ENCODE peak calls at places on chromosomes 1 and 21, in four cellular contexts. One of them, this sample, is unnamed.
A peak's percentile ranks its signal among the peaks of the same experiment; 100 is the strongest.

GRCh38 chr1:47840791-47841190 is 156.4 kb downstream of the TRABD2B start:
- DNase-seq in HEK293T: no peak
- DNase-seq in WTC11: no peak
- DNase-seq in HepG2: peak; percentile 85
- DNase-seq in this sample: no peak

GRCh38 chr1:244048566-244049141 is 2.4 kb upstream of the ZBTB18 start:
- DNase-seq in HEK293T: no peak
- DNase-seq in WTC11: peak; percentile 51
- DNase-seq in HepG2: no peak
- DNase-seq in this sample: no peak

GRCh38 chr1:183279835-183280234 is 93.8 kb downstream of the LAMC2 start:
- DNase-seq in HEK293T: no peak
- DNase-seq in WTC11: no peak
- DNase-seq in HepG2: peak; percentile 9
- DNase-seq in this sample: no peak

GRCh38 chr1:150083907-150084306 is 16.3 kb downstream of the VPS45 start:
- DNase-seq in HEK293T: no peak
- DNase-seq in WTC11: no peak
- DNase-seq in HepG2: no peak
- DNase-seq in this sample: no peak

GRCh38 chr1:156926175-156926574 is 5.7 kb downstream of the LRRC71 start:
- DNase-seq in HEK293T: no peak
- DNase-seq in WTC11: no peak
- DNase-seq in HepG2: no peak
- DNase-seq in this sample: peak; percentile 76

GRCh38 chr1:12613180-12613579 is 4.8 kb downstream of the DHRS3 start:
- DNase-seq in HEK293T: no peak
- DNase-seq in WTC11: no peak
- DNase-seq in HepG2: no peak
- DNase-seq in this sample: no peak

GRCh38 chr1:25484533-25484932 is 53.8 kb downstream of the MACO1 start:
- DNase-seq in HEK293T: no peak
- DNase-seq in WTC11: no peak
- DNase-seq in HepG2: no peak
- DNase-seq in this sample: no peak

GRCh38 chr1:184788970-184789369 is 34.3 kb upstream of the EDEM3 start:
- DNase-seq in HEK293T: no peak
- DNase-seq in WTC11: no peak
- DNase-seq in HepG2: no peak
- DNase-seq in this sample: no peak

GRCh38 chr1:12615916-12616708 is 1.9 kb downstream of the DHRS3 start:
- DNase-seq in HEK293T: no peak
- DNase-seq in WTC11: peak; percentile 65
- DNase-seq in HepG2: peak; percentile 97
- DNase-seq in this sample: peak; percentile 61

GRCh38 chr1:77308889-77309621 is 27.2 kb downstream of the AK5 start:
- DNase-seq in HEK293T: no peak
- DNase-seq in WTC11: no peak
- DNase-seq in HepG2: no peak
- DNase-seq in this sample: no peak

GRCh38 chr1:24896596-24897262 is 33.3 kb downstream of the RUNX3 start:
- DNase-seq in HEK293T: no peak
- DNase-seq in WTC11: no peak
- DNase-seq in HepG2: no peak
- DNase-seq in this sample: no peak

GRCh38 chr1:223832637-223832943 is 13.2 kb downstream of the TP53BP2 start:
- DNase-seq in HEK293T: no peak
- DNase-seq in WTC11: no peak
- DNase-seq in HepG2: no peak
- DNase-seq in this sample: no peak

GRCh38 chr21:8991968-8992621 is 1529.3 kb upstream of the TPTE start:
- DNase-seq in HEK293T: no peak
- DNase-seq in WTC11: no peak
- DNase-seq in HepG2: no peak
- DNase-seq in this sample: peak; percentile 15

GRCh38 chr1:175137369-175137768 is 55.2 kb downstream of the KIAA0040 start:
- DNase-seq in HEK293T: no peak
- DNase-seq in WTC11: no peak
- DNase-seq in HepG2: no peak
- DNase-seq in this sample: no peak

GRCh38 chr21:41066086-41066938 is 101.6 kb upstream of the BACE2 start:
- DNase-seq in HEK293T: no peak
- DNase-seq in WTC11: no peak
- DNase-seq in HepG2: no peak
- DNase-seq in this sample: no peak

GRCh38 chr1:36161656-36162531 is 5.9 kb downstream of the MAP7D1 start:
- DNase-seq in HEK293T: no peak
- DNase-seq in WTC11: no peak
- DNase-seq in HepG2: no peak
- DNase-seq in this sample: peak; percentile 58

GRCh38 chr1:36182734-36183133 is 26.8 kb downstream of the MAP7D1 start:
- DNase-seq in HEK293T: no peak
- DNase-seq in WTC11: peak; percentile 33
- DNase-seq in HepG2: no peak
- DNase-seq in this sample: no peak

GRCh38 chr1:143667730-143668129 is 304.1 kb downstream of the FAM72C start:
- DNase-seq in HEK293T: no peak
- DNase-seq in WTC11: no peak
- DNase-seq in HepG2: no peak
- DNase-seq in this sample: no peak

DNA sequence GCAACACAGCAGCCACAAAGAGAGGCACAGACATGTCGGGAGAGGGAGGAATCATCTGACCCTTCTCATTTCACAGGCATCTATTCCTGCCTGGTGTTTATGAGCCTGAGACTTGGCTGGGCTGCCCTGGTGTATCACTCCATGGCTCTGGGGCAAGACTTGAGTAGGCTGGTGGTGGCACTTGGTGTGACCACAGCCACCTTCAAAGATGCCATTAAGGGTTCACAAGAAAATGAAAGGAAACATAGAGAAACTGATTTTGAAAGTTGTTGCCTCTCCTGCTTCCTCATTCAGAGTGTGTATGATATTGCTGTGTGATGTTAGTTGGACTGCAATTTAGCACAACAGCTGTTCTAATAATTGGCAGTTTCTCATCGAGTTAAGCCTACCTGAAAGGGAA is 298.8 kb downstream of the FAM72C start:
- DNase-seq in HEK293T: no peak
- DNase-seq in WTC11: no peak
- DNase-seq in HepG2: no peak
- DNase-seq in this sample: no peak
- TF ChIP-seq ELF4 in HEK293T: no peak
- TF ChIP-seq ELF4 in WTC11: no peak
- TF ChIP-seq ELF4 in HepG2: no peak
- TF ChIP-seq ELF4 in this sample: no peak

GRCh38 chr21:34596561-34597271 is 18.2 kb downstream of the RCAN1 start:
- DNase-seq in HEK293T: no peak
- DNase-seq in WTC11: no peak
- DNase-seq in HepG2: no peak
- DNase-seq in this sample: no peak
- TF ChIP-seq ELF4 in HEK293T: no peak
- TF ChIP-seq ELF4 in WTC11: no peak
- TF ChIP-seq ELF4 in HepG2: no peak
- TF ChIP-seq ELF4 in this sample: no peak

GRCh38 chr1:230867119-230867902 is 1.0 kb downstream of the C1orf198 start:
- DNase-seq in HEK293T: no peak
- DNase-seq in WTC11: no peak
- DNase-seq in HepG2: no peak
- DNase-seq in this sample: no peak
- TF ChIP-seq ELF4 in HEK293T: no peak
- TF ChIP-seq ELF4 in WTC11: no peak
- TF ChIP-seq ELF4 in HepG2: no peak
- TF ChIP-seq ELF4 in this sample: no peak

DNA sequence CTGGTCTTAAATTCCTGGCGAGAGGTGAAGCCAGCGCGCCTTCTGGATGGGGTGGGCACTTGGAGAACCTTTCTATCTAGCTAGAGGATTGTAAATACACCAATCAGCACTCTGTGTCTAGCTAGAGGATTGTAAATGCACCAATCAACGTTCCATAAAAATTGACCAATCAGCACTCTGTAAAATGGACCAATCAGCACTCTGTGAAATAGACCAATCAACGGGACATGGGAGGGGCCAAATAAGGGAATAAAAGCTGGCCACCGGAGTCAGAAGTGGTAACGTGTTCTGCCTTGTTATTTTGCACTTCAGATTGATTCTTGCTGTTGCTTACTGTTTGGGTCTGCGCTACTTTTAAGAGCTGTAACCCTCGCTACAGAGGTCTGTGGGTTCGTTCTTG is 12.0 kb upstream of the LIN9 start:
- DNase-seq in HEK293T: no peak
- DNase-seq in WTC11: no peak
- DNase-seq in HepG2: no peak
- DNase-seq in this sample: no peak
- TF ChIP-seq ELF4 in HEK293T: no peak
- TF ChIP-seq ELF4 in WTC11: no peak
- TF ChIP-seq ELF4 in HepG2: no peak
- TF ChIP-seq ELF4 in this sample: no peak

DNA sequence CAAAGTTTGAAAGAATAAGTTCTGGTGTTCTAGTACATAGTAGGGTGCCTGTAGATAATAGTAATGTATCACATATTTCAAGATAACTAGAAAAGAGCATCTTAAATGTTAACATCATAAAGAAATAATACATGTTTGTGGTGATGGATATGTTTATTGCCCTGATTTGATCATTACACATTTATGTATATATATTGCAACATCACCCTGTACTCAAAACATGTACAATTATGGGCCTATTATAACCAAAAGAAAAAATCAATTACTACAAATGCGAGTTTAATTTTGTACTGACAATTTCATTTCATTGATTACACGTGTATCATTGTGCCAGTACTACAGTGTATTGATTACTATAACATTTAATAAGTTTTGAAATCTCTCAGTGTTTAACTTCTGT is 609.2 kb upstream of the BRINP3 start:
- DNase-seq in HEK293T: no peak
- DNase-seq in WTC11: no peak
- DNase-seq in HepG2: no peak
- DNase-seq in this sample: no peak
- TF ChIP-seq ELF4 in HEK293T: no peak
- TF ChIP-seq ELF4 in WTC11: no peak
- TF ChIP-seq ELF4 in HepG2: no peak
- TF ChIP-seq ELF4 in this sample: no peak

DNA sequence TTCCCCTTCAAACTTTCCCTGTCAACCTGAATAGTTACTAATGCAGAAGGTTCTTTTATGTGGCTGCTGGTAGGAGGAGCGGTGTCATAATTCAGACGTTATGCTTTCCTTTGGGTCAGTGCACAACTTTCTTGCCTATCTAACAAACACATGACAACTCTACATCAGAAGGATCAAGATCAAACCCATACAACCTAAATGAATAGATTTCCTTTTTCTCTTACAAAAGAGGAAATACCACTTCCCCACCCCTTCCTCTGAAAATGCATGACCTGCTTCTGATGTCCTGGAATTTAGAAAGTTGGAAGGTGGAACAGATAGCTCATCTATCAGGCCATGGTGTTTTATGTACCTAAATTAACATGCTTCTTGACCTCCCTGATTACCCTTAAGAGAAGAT is 75.7 kb upstream of the ADGRL4 start:
- DNase-seq in HEK293T: no peak
- DNase-seq in WTC11: no peak
- DNase-seq in HepG2: no peak
- DNase-seq in this sample: no peak
- TF ChIP-seq ELF4 in HEK293T: no peak
- TF ChIP-seq ELF4 in WTC11: no peak
- TF ChIP-seq ELF4 in HepG2: no peak
- TF ChIP-seq ELF4 in this sample: no peak

GRCh38 chr1:111045033-111045722 is 81.5 kb upstream of the LRIF1 start:
- DNase-seq in HEK293T: no peak
- DNase-seq in WTC11: no peak
- DNase-seq in HepG2: peak; percentile 93
- DNase-seq in this sample: no peak
- TF ChIP-seq ELF4 in HEK293T: no peak
- TF ChIP-seq ELF4 in WTC11: no peak
- TF ChIP-seq ELF4 in HepG2: no peak
- TF ChIP-seq ELF4 in this sample: no peak

GRCh38 chr1:189819751-189820150 is 657.9 kb downstream of the BRINP3 start:
- DNase-seq in HEK293T: no peak
- DNase-seq in WTC11: no peak
- DNase-seq in HepG2: no peak
- DNase-seq in this sample: no peak

GRCh38 chr1:189816558-189816957 is 661.1 kb downstream of the BRINP3 start:
- DNase-seq in HEK293T: no peak
- DNase-seq in WTC11: no peak
- DNase-seq in HepG2: no peak
- DNase-seq in this sample: no peak

DNA sequence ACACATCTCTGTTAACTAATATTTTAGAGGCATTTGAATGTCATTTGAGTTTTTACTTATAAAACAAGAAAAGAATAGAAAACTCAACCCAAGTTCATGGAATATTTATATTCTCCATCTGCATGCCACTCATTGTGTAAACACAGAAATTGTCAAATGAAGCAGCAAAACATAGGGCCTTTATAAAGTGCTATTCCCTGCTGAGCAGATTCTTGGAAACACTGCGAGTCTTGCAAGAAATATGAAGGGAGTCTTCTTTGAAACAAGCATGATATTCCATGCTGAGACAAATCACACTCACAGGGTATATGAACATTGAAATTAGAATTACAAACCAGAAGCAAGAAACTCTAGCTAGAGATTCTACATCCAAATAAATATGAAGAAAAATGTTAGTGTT is 655.8 kb downstream of the BRINP3 start:
- DNase-seq in HEK293T: no peak
- DNase-seq in WTC11: no peak
- DNase-seq in HepG2: no peak
- DNase-seq in this sample: no peak
- TF ChIP-seq ELF4 in HEK293T: no peak
- TF ChIP-seq ELF4 in WTC11: no peak
- TF ChIP-seq ELF4 in HepG2: no peak
- TF ChIP-seq ELF4 in this sample: no peak

GRCh38 chr1:33886452-33886851 is 22.6 kb downstream of the HMGB4 start:
- DNase-seq in HEK293T: no peak
- DNase-seq in WTC11: peak; percentile 23
- DNase-seq in HepG2: no peak
- DNase-seq in this sample: no peak
- TF ChIP-seq ELF4 in HEK293T: no peak
- TF ChIP-seq ELF4 in WTC11: no peak
- TF ChIP-seq ELF4 in HepG2: no peak
- TF ChIP-seq ELF4 in this sample: no peak

GRCh38 chr1:54479251-54479650 is 68.8 kb upstream of the ACOT11 start:
- DNase-seq in HEK293T: no peak
- DNase-seq in WTC11: no peak
- DNase-seq in HepG2: peak; percentile 21
- DNase-seq in this sample: no peak
- TF ChIP-seq ELF4 in HEK293T: no peak
- TF ChIP-seq ELF4 in WTC11: no peak
- TF ChIP-seq ELF4 in HepG2: no peak
- TF ChIP-seq ELF4 in this sample: no peak